ENCODE peak calls at places on chromosome 1, in four cellular contexts. One of them, this sample, is unnamed.

GRCh38 chr1:91526496-91526895 is 25.8 kb downstream of the CDC7 start:
- DNase-seq in ascending aorta: no peak
- DNase-seq in brain microvascular endothelial cell: no peak
- DNase-seq in GM23338: no peak
- DNase-seq in this sample: no peak

GRCh38 chr1:221284028-221284427 is 404.8 kb downstream of the HLX start:
- DNase-seq in ascending aorta: no peak
- DNase-seq in GM23338: no peak
- DNase-seq in brain microvascular endothelial cell: no peak
- DNase-seq in this sample: peak

GRCh38 chr1:98468111-98468717 is 193.3 kb upstream of the SNX7 start:
- DNase-seq in GM23338: peak
- DNase-seq in ascending aorta: no peak
- DNase-seq in brain microvascular endothelial cell: peak
- DNase-seq in this sample: peak

GRCh38 chr1:22488319-22488718 is 36.7 kb downstream of the ZBTB40 start:
- DNase-seq in GM23338: no peak
- DNase-seq in ascending aorta: no peak
- DNase-seq in brain microvascular endothelial cell: no peak
- DNase-seq in this sample: no peak

GRCh38 chr1:234612352-234613127 is 2.6 kb upstream of the IRF2BP2 start:
- DNase-seq in brain microvascular endothelial cell: peak
- DNase-seq in ascending aorta: peak
- DNase-seq in GM23338: peak
- DNase-seq in this sample: peak

GRCh38 chr1:51605961-51606723 is 10.8 kb upstream of the OSBPL9 start:
- DNase-seq in brain microvascular endothelial cell: no peak
- DNase-seq in GM23338: no peak
- DNase-seq in ascending aorta: no peak
- DNase-seq in this sample: no peak

GRCh38 chr1:23624440-23624839 is 65.1 kb upstream of the ID3 start:
- DNase-seq in ascending aorta: no peak
- DNase-seq in brain microvascular endothelial cell: no peak
- DNase-seq in GM23338: no peak
- DNase-seq in this sample: no peak

GRCh38 chr1:18325151-18325550 is 155.6 kb upstream of the KLHDC7A start:
- DNase-seq in ascending aorta: no peak
- DNase-seq in GM23338: no peak
- DNase-seq in brain microvascular endothelial cell: no peak
- DNase-seq in this sample: no peak

GRCh38 chr1:184457500-184457899 is 70.7 kb downstream of the C1orf21 start:
- DNase-seq in ascending aorta: no peak
- DNase-seq in brain microvascular endothelial cell: no peak
- DNase-seq in GM23338: no peak
- DNase-seq in this sample: peak

GRCh38 chr1:11026052-11026451 is 13.6 kb downstream of the TARDBP start:
- DNase-seq in ascending aorta: no peak
- DNase-seq in GM23338: no peak
- DNase-seq in brain microvascular endothelial cell: no peak
- DNase-seq in this sample: no peak

GRCh38 chr1:199098468-199098867 is 459.6 kb downstream of the PTPRC start:
- DNase-seq in GM23338: no peak
- DNase-seq in ascending aorta: no peak
- DNase-seq in brain microvascular endothelial cell: no peak
- DNase-seq in this sample: no peak

GRCh38 chr1:212634252-212634651 is 25.7 kb downstream of the ATF3 start:
- DNase-seq in ascending aorta: no peak
- DNase-seq in brain microvascular endothelial cell: no peak
- DNase-seq in GM23338: no peak
- DNase-seq in this sample: no peak

GRCh38 chr1:51636765-51637522 is 20.1 kb downstream of the OSBPL9 start:
- DNase-seq in ascending aorta: peak
- DNase-seq in GM23338: no peak
- DNase-seq in brain microvascular endothelial cell: peak
- DNase-seq in this sample: peak

GRCh38 chr1:25500694-25501093 is 42.7 kb upstream of the LDLRAP1 start:
- DNase-seq in ascending aorta: peak
- DNase-seq in brain microvascular endothelial cell: no peak
- DNase-seq in GM23338: no peak
- DNase-seq in this sample: no peak

GRCh38 chr1:49226758-49227157 is 450.1 kb upstream of the BEND5 start:
- DNase-seq in brain microvascular endothelial cell: no peak
- DNase-seq in GM23338: no peak
- DNase-seq in ascending aorta: no peak
- DNase-seq in this sample: no peak

GRCh38 chr1:98429851-98430496 is 231.5 kb upstream of the SNX7 start:
- DNase-seq in ascending aorta: no peak
- DNase-seq in brain microvascular endothelial cell: no peak
- DNase-seq in GM23338: no peak
- DNase-seq in this sample: no peak

GRCh38 chr1:39639333-39640130 is at the start of gene HEYL:
- DNase-seq in GM23338: peak
- DNase-seq in ascending aorta: peak
- DNase-seq in brain microvascular endothelial cell: peak
- DNase-seq in this sample: no peak

GRCh38 chr1:214379254-214379970 is 98.5 kb downstream of the SMYD2 start:
- DNase-seq in GM23338: peak
- DNase-seq in ascending aorta: no peak
- DNase-seq in brain microvascular endothelial cell: no peak
- DNase-seq in this sample: no peak

GRCh38 chr1:3068400-3069361 is at the start of gene PRDM16:
- DNase-seq in ascending aorta: peak
- DNase-seq in GM23338: peak
- DNase-seq in brain microvascular endothelial cell: peak
- DNase-seq in this sample: peak

GRCh38 chr1:46394108-46394871 is at the start of gene FAAH:
- DNase-seq in ascending aorta: peak
- DNase-seq in brain microvascular endothelial cell: no peak
- DNase-seq in GM23338: peak
- DNase-seq in this sample: peak
- H3K4me3 ChIP-seq in ascending aorta: peak
- H3K4me3 ChIP-seq in brain microvascular endothelial cell: peak
- H3K4me3 ChIP-seq in GM23338: peak
- H3K4me3 ChIP-seq in this sample: peak

GRCh38 chr1:7583291-7584096 is 187.6 kb upstream of the VAMP3 start:
- DNase-seq in brain microvascular endothelial cell: no peak
- DNase-seq in ascending aorta: no peak
- DNase-seq in GM23338: peak
- DNase-seq in this sample: no peak

GRCh38 chr1:7582439-7582972 is 188.6 kb upstream of the VAMP3 start:
- DNase-seq in ascending aorta: no peak
- DNase-seq in GM23338: no peak
- DNase-seq in brain microvascular endothelial cell: no peak
- DNase-seq in this sample: no peak

GRCh38 chr1:7579831-7580804 is 191.0 kb upstream of the VAMP3 start:
- DNase-seq in ascending aorta: no peak
- DNase-seq in GM23338: no peak
- DNase-seq in brain microvascular endothelial cell: no peak
- DNase-seq in this sample: no peak

GRCh38 chr1:7580923-7581753 is 190.0 kb upstream of the VAMP3 start:
- DNase-seq in GM23338: no peak
- DNase-seq in brain microvascular endothelial cell: peak
- DNase-seq in ascending aorta: no peak
- DNase-seq in this sample: no peak

GRCh38 chr1:7581754-7582264 is 189.3 kb upstream of the VAMP3 start:
- DNase-seq in ascending aorta: no peak
- DNase-seq in GM23338: no peak
- DNase-seq in brain microvascular endothelial cell: no peak
- DNase-seq in this sample: no peak
- TF ChIP-seq CTCF in ascending aorta: no peak
- TF ChIP-seq CTCF in GM23338: no peak
- TF ChIP-seq CTCF in brain microvascular endothelial cell: no peak
- TF ChIP-seq CTCF in this sample: peak

DNA sequence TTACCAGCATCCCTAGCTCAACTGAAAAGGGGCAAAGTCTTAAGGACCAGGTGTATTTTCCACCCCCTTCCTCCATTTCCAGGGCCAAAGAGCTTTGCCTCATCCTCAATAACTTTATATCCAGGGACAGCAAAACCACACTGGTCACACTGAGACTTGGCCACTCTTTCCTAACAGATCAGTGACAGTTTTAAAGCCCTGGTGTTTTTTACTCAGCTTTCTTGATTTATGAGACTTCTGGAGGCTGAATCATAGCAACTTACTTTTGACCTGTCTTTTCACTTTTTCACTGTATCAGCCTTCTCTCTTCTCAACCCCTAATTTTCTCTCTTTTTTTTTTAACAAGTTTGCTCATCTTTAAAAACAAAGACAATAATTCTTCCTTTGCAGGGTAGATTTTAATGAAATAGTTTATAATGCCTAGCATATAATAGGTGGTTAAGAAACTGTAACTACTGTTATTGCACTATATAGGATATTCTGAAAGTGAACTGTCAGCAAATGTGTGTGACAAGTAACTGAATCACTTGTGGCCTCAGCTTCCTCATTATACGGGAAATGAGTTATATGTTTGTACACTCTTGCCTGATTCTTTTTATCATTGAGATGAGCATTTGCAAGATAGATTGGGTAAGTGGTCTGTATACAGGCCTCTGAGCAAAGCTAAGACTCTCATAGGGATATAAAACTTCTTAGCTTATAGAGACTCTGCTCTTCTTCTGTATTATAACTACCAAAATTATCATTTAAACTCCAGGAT is 19.7 kb upstream of the DYNLT5 start:
- DNase-seq in GM23338: no peak
- DNase-seq in brain microvascular endothelial cell: peak
- DNase-seq in ascending aorta: no peak
- DNase-seq in this sample: no peak
- H3K4me3 ChIP-seq in GM23338: no peak
- H3K4me3 ChIP-seq in brain microvascular endothelial cell: no peak
- H3K4me3 ChIP-seq in ascending aorta: no peak
- H3K4me3 ChIP-seq in this sample: no peak

GRCh38 chr1:8962812-8963669 is 17.4 kb downstream of the CA6 start:
- DNase-seq in ascending aorta: no peak
- DNase-seq in GM23338: peak
- DNase-seq in brain microvascular endothelial cell: no peak
- DNase-seq in this sample: no peak
- TF ChIP-seq CTCF in ascending aorta: no peak
- TF ChIP-seq CTCF in GM23338: peak
- TF ChIP-seq CTCF in brain microvascular endothelial cell: peak
- TF ChIP-seq CTCF in this sample: peak

DNA sequence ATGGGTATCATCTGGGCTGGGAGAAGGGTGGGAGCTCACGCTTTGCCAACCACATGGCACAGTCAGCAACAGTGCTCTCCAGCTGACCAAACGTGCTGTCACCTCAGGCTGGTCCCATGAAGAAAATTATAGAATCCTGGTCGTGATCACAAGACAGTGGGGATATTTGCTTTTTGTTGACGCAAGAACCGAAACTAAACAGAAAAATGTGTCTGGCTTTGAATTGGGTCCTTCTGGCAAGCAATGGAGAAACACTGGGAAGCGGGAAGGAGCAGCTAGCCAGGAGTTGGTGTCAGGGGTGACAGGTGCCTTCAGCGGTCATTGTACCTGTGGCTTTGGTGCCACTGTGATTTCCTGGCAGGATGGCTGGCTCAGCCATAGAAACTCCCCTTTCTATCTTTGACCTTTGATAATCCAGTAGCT is 304.8 kb downstream of the PAPPA2 start:
- DNase-seq in GM23338: no peak
- DNase-seq in brain microvascular endothelial cell: no peak
- DNase-seq in ascending aorta: no peak
- DNase-seq in this sample: no peak
- H3K4me3 ChIP-seq in GM23338: no peak
- H3K4me3 ChIP-seq in brain microvascular endothelial cell: no peak
- H3K4me3 ChIP-seq in ascending aorta: no peak
- H3K4me3 ChIP-seq in this sample: no peak

GRCh38 chr1:63935148-63935547 is 161.3 kb downstream of the ROR1 start:
- DNase-seq in GM23338: no peak
- DNase-seq in ascending aorta: no peak
- DNase-seq in brain microvascular endothelial cell: no peak
- DNase-seq in this sample: no peak
- TF ChIP-seq CTCF in GM23338: peak
- TF ChIP-seq CTCF in ascending aorta: no peak
- TF ChIP-seq CTCF in brain microvascular endothelial cell: peak
- TF ChIP-seq CTCF in this sample: peak

GRCh38 chr1:38029081-38029681 is 16.6 kb downstream of the UTP11 start:
- DNase-seq in ascending aorta: no peak
- DNase-seq in GM23338: peak
- DNase-seq in brain microvascular endothelial cell: no peak
- DNase-seq in this sample: peak
- H3K4me3 ChIP-seq in ascending aorta: no peak
- H3K4me3 ChIP-seq in GM23338: peak
- H3K4me3 ChIP-seq in brain microvascular endothelial cell: no peak
- H3K4me3 ChIP-seq in this sample: no peak